ENCODE peak calls at places on chromosomes 11 and 22, in seven cellular contexts. One of them, this sample, is unnamed.

GRCh38 chr11:85619497-85619896 is 7.6 kb downstream of the DLG2 start:
- DNase-seq in Peyer's patch: no peak
- DNase-seq in NT2/D1: no peak
- DNase-seq in NCI-H1417 treated with DMSO at 0.1 percent for 48 hours: no peak
- DNase-seq in psoas muscle: no peak
- DNase-seq in SJSA1: no peak
- DNase-seq in activated CD4-positive, alpha-beta T cell treated with anti-CD3 and anti-CD28 coated beads, Interleukin-2, amount 50 U/mL, for 24 hours: no peak
- DNase-seq in this sample: no peak

GRCh38 chr11:78605296-78605695 is 30.6 kb upstream of the NARS2 start:
- DNase-seq in Peyer's patch: no peak
- DNase-seq in SJSA1: no peak
- DNase-seq in NT2/D1: no peak
- DNase-seq in psoas muscle: no peak
- DNase-seq in NCI-H1417 treated with DMSO at 0.1 percent for 48 hours: no peak
- DNase-seq in activated CD4-positive, alpha-beta T cell treated with anti-CD3 and anti-CD28 coated beads, Interleukin-2, amount 50 U/mL, for 24 hours: no peak
- DNase-seq in this sample: no peak

GRCh38 chr11:63769044-63769718 is 606 bp upstream of the ZFTA start:
- DNase-seq in NCI-H1417 treated with DMSO at 0.1 percent for 48 hours: no peak
- DNase-seq in activated CD4-positive, alpha-beta T cell treated with anti-CD3 and anti-CD28 coated beads, Interleukin-2, amount 50 U/mL, for 24 hours: peak
- DNase-seq in Peyer's patch: no peak
- DNase-seq in SJSA1: no peak
- DNase-seq in NT2/D1: no peak
- DNase-seq in psoas muscle: peak
- DNase-seq in this sample: no peak

GRCh38 chr11:118295834-118296454 is 8.6 kb upstream of the CD3E start:
- DNase-seq in NT2/D1: no peak
- DNase-seq in psoas muscle: no peak
- DNase-seq in NCI-H1417 treated with DMSO at 0.1 percent for 48 hours: no peak
- DNase-seq in SJSA1: no peak
- DNase-seq in activated CD4-positive, alpha-beta T cell treated with anti-CD3 and anti-CD28 coated beads, Interleukin-2, amount 50 U/mL, for 24 hours: no peak
- DNase-seq in Peyer's patch: no peak
- DNase-seq in this sample: no peak

GRCh38 chr11:13134886-13135285 is 125.8 kb downstream of the RASSF10 start:
- DNase-seq in SJSA1: no peak
- DNase-seq in NCI-H1417 treated with DMSO at 0.1 percent for 48 hours: no peak
- DNase-seq in Peyer's patch: no peak
- DNase-seq in activated CD4-positive, alpha-beta T cell treated with anti-CD3 and anti-CD28 coated beads, Interleukin-2, amount 50 U/mL, for 24 hours: no peak
- DNase-seq in NT2/D1: no peak
- DNase-seq in psoas muscle: no peak
- DNase-seq in this sample: no peak

GRCh38 chr11:85918910-85919794 is 64.0 kb downstream of the CCDC83 start:
- DNase-seq in Peyer's patch: no peak
- DNase-seq in SJSA1: peak
- DNase-seq in NT2/D1: no peak
- DNase-seq in NCI-H1417 treated with DMSO at 0.1 percent for 48 hours: no peak
- DNase-seq in activated CD4-positive, alpha-beta T cell treated with anti-CD3 and anti-CD28 coated beads, Interleukin-2, amount 50 U/mL, for 24 hours: no peak
- DNase-seq in psoas muscle: no peak
- DNase-seq in this sample: no peak

GRCh38 chr11:86453290-86454030 is 78.8 kb downstream of the CCDC81 start:
- DNase-seq in activated CD4-positive, alpha-beta T cell treated with anti-CD3 and anti-CD28 coated beads, Interleukin-2, amount 50 U/mL, for 24 hours: no peak
- DNase-seq in SJSA1: no peak
- DNase-seq in NT2/D1: no peak
- DNase-seq in NCI-H1417 treated with DMSO at 0.1 percent for 48 hours: no peak
- DNase-seq in psoas muscle: no peak
- DNase-seq in Peyer's patch: no peak
- DNase-seq in this sample: no peak

GRCh38 chr11:35066029-35066428 is 72.9 kb upstream of the CD44 start:
- DNase-seq in NCI-H1417 treated with DMSO at 0.1 percent for 48 hours: no peak
- DNase-seq in NT2/D1: no peak
- DNase-seq in activated CD4-positive, alpha-beta T cell treated with anti-CD3 and anti-CD28 coated beads, Interleukin-2, amount 50 U/mL, for 24 hours: no peak
- DNase-seq in Peyer's patch: no peak
- DNase-seq in SJSA1: no peak
- DNase-seq in psoas muscle: no peak
- DNase-seq in this sample: no peak

GRCh38 chr11:35262735-35263134 is 123.8 kb downstream of the CD44 start:
- DNase-seq in NCI-H1417 treated with DMSO at 0.1 percent for 48 hours: no peak
- DNase-seq in SJSA1: no peak
- DNase-seq in NT2/D1: no peak
- DNase-seq in Peyer's patch: no peak
- DNase-seq in activated CD4-positive, alpha-beta T cell treated with anti-CD3 and anti-CD28 coated beads, Interleukin-2, amount 50 U/mL, for 24 hours: no peak
- DNase-seq in psoas muscle: no peak
- DNase-seq in this sample: no peak

GRCh38 chr22:20239951-20240773 is 28.0 kb downstream of the RTN4R start:
- DNase-seq in psoas muscle: no peak
- DNase-seq in NT2/D1: no peak
- DNase-seq in Peyer's patch: no peak
- DNase-seq in SJSA1: no peak
- DNase-seq in activated CD4-positive, alpha-beta T cell treated with anti-CD3 and anti-CD28 coated beads, Interleukin-2, amount 50 U/mL, for 24 hours: no peak
- DNase-seq in NCI-H1417 treated with DMSO at 0.1 percent for 48 hours: no peak
- DNase-seq in this sample: no peak

GRCh38 chr22:45731041-45731797 is 59.6 kb downstream of the ATXN10 start:
- DNase-seq in NT2/D1: no peak
- DNase-seq in psoas muscle: no peak
- DNase-seq in Peyer's patch: no peak
- DNase-seq in NCI-H1417 treated with DMSO at 0.1 percent for 48 hours: no peak
- DNase-seq in activated CD4-positive, alpha-beta T cell treated with anti-CD3 and anti-CD28 coated beads, Interleukin-2, amount 50 U/mL, for 24 hours: no peak
- DNase-seq in SJSA1: peak
- DNase-seq in this sample: no peak

GRCh38 chr11:132058211-132058772 is 687.9 kb downstream of the NTM start:
- DNase-seq in NT2/D1: no peak
- DNase-seq in NCI-H1417 treated with DMSO at 0.1 percent for 48 hours: no peak
- DNase-seq in activated CD4-positive, alpha-beta T cell treated with anti-CD3 and anti-CD28 coated beads, Interleukin-2, amount 50 U/mL, for 24 hours: no peak
- DNase-seq in SJSA1: no peak
- DNase-seq in Peyer's patch: no peak
- DNase-seq in psoas muscle: no peak
- DNase-seq in this sample: no peak

GRCh38 chr11:4641501-4641900 is 2.3 kb upstream of the OR51E1 start:
- DNase-seq in NCI-H1417 treated with DMSO at 0.1 percent for 48 hours: no peak
- DNase-seq in activated CD4-positive, alpha-beta T cell treated with anti-CD3 and anti-CD28 coated beads, Interleukin-2, amount 50 U/mL, for 24 hours: no peak
- DNase-seq in SJSA1: no peak
- DNase-seq in Peyer's patch: no peak
- DNase-seq in NT2/D1: no peak
- DNase-seq in psoas muscle: no peak
- DNase-seq in this sample: no peak

GRCh38 chr22:17213976-17214375 is 5.3 kb downstream of the ADA2 start:
- DNase-seq in SJSA1: no peak
- DNase-seq in psoas muscle: peak
- DNase-seq in Peyer's patch: peak
- DNase-seq in NCI-H1417 treated with DMSO at 0.1 percent for 48 hours: no peak
- DNase-seq in NT2/D1: no peak
- DNase-seq in activated CD4-positive, alpha-beta T cell treated with anti-CD3 and anti-CD28 coated beads, Interleukin-2, amount 50 U/mL, for 24 hours: no peak
- DNase-seq in this sample: peak

GRCh38 chr11:66568124-66568916 is at the start of gene CTSF:
- DNase-seq in SJSA1: peak
- DNase-seq in NT2/D1: no peak
- DNase-seq in activated CD4-positive, alpha-beta T cell treated with anti-CD3 and anti-CD28 coated beads, Interleukin-2, amount 50 U/mL, for 24 hours: peak
- DNase-seq in Peyer's patch: peak
- DNase-seq in psoas muscle: peak
- DNase-seq in NCI-H1417 treated with DMSO at 0.1 percent for 48 hours: peak
- DNase-seq in this sample: peak

GRCh38 chr11:70360211-70360610 is 38.1 kb upstream of the CTTN start:
- DNase-seq in NCI-H1417 treated with DMSO at 0.1 percent for 48 hours: no peak
- DNase-seq in Peyer's patch: no peak
- DNase-seq in SJSA1: no peak
- DNase-seq in NT2/D1: no peak
- DNase-seq in psoas muscle: no peak
- DNase-seq in activated CD4-positive, alpha-beta T cell treated with anti-CD3 and anti-CD28 coated beads, Interleukin-2, amount 50 U/mL, for 24 hours: no peak
- DNase-seq in this sample: no peak

GRCh38 chr11:130611791-130612251 is 163.4 kb downstream of the ADAMTS15 start:
- DNase-seq in Peyer's patch: no peak
- DNase-seq in NT2/D1: no peak
- DNase-seq in activated CD4-positive, alpha-beta T cell treated with anti-CD3 and anti-CD28 coated beads, Interleukin-2, amount 50 U/mL, for 24 hours: no peak
- DNase-seq in NCI-H1417 treated with DMSO at 0.1 percent for 48 hours: no peak
- DNase-seq in psoas muscle: no peak
- DNase-seq in SJSA1: no peak
- DNase-seq in this sample: no peak

GRCh38 chr22:27627444-27627833 is 174.1 kb downstream of the MN1 start:
- DNase-seq in NCI-H1417 treated with DMSO at 0.1 percent for 48 hours: no peak
- DNase-seq in NT2/D1: no peak
- DNase-seq in SJSA1: no peak
- DNase-seq in psoas muscle: no peak
- DNase-seq in Peyer's patch: no peak
- DNase-seq in activated CD4-positive, alpha-beta T cell treated with anti-CD3 and anti-CD28 coated beads, Interleukin-2, amount 50 U/mL, for 24 hours: no peak
- DNase-seq in this sample: no peak

GRCh38 chr11:113377606-113378005 is 10.0 kb upstream of the ANKK1 start:
- DNase-seq in SJSA1: no peak
- DNase-seq in NCI-H1417 treated with DMSO at 0.1 percent for 48 hours: no peak
- DNase-seq in Peyer's patch: no peak
- DNase-seq in psoas muscle: no peak
- DNase-seq in NT2/D1: no peak
- DNase-seq in activated CD4-positive, alpha-beta T cell treated with anti-CD3 and anti-CD28 coated beads, Interleukin-2, amount 50 U/mL, for 24 hours: no peak
- DNase-seq in this sample: no peak

GRCh38 chr11:120343429-120343828 is 7.2 kb downstream of the ARHGEF12 start:
- DNase-seq in NCI-H1417 treated with DMSO at 0.1 percent for 48 hours: no peak
- DNase-seq in Peyer's patch: peak
- DNase-seq in SJSA1: no peak
- DNase-seq in psoas muscle: no peak
- DNase-seq in activated CD4-positive, alpha-beta T cell treated with anti-CD3 and anti-CD28 coated beads, Interleukin-2, amount 50 U/mL, for 24 hours: no peak
- DNase-seq in NT2/D1: no peak
- DNase-seq in this sample: no peak